ENCODE peak calls at places on chromosome 2, in four cellular contexts. One of them, this sample, is unnamed.

GRCh38 chr2:239366740-239367139 is 34.1 kb downstream of the HDAC4 start:
- DNase-seq in CD8-positive, alpha-beta T cell: no peak
- DNase-seq in suprapubic skin: no peak
- DNase-seq in HepG2: no peak
- DNase-seq in this sample: no peak

GRCh38 chr2:201977651-201978050 is 56.0 kb upstream of the FZD7 start:
- DNase-seq in CD8-positive, alpha-beta T cell: no peak
- DNase-seq in suprapubic skin: no peak
- DNase-seq in HepG2: no peak
- DNase-seq in this sample: no peak

GRCh38 chr2:56626927-56627326 is 443.1 kb downstream of the CCDC85A start:
- DNase-seq in CD8-positive, alpha-beta T cell: no peak
- DNase-seq in suprapubic skin: no peak
- DNase-seq in HepG2: no peak
- DNase-seq in this sample: no peak

GRCh38 chr2:86704482-86704971 is 15.6 kb upstream of the RMND5A start:
- DNase-seq in CD8-positive, alpha-beta T cell: no peak
- DNase-seq in suprapubic skin: no peak
- DNase-seq in HepG2: peak; percentile 70
- DNase-seq in this sample: no peak

GRCh38 chr2:19623488-19623887 is 265.1 kb upstream of the OSR1 start:
- DNase-seq in CD8-positive, alpha-beta T cell: no peak
- DNase-seq in suprapubic skin: no peak
- DNase-seq in HepG2: no peak
- DNase-seq in this sample: no peak

GRCh38 chr2:168439536-168439935 is 16.5 kb upstream of the CERS6 start:
- DNase-seq in CD8-positive, alpha-beta T cell: no peak
- DNase-seq in suprapubic skin: no peak
- DNase-seq in HepG2: no peak
- DNase-seq in this sample: no peak

GRCh38 chr2:239035997-239036731 is 188.3 kb downstream of the TWIST2 start:
- DNase-seq in CD8-positive, alpha-beta T cell: no peak
- DNase-seq in suprapubic skin: no peak
- DNase-seq in HepG2: no peak
- DNase-seq in this sample: peak; percentile 48

GRCh38 chr2:108323619-108324018 is 34.9 kb downstream of the SULT1C2 start:
- DNase-seq in CD8-positive, alpha-beta T cell: no peak
- DNase-seq in suprapubic skin: no peak
- DNase-seq in HepG2: no peak
- DNase-seq in this sample: no peak

GRCh38 chr2:85796549-85797262 is 42.9 kb downstream of the ATOH8 start:
- DNase-seq in CD8-positive, alpha-beta T cell: no peak
- DNase-seq in suprapubic skin: peak; percentile 73
- DNase-seq in HepG2: no peak
- DNase-seq in this sample: peak; percentile 88

GRCh38 chr2:19711470-19712372 is 190.1 kb downstream of the TTC32 start:
- DNase-seq in CD8-positive, alpha-beta T cell: no peak
- DNase-seq in suprapubic skin: no peak
- DNase-seq in HepG2: peak; percentile 46
- DNase-seq in this sample: peak; percentile 58

GRCh38 chr2:127884436-127884835 is 1.3 kb downstream of the AMMECR1L start:
- DNase-seq in CD8-positive, alpha-beta T cell: no peak
- DNase-seq in suprapubic skin: no peak
- DNase-seq in HepG2: no peak
- DNase-seq in this sample: no peak

GRCh38 chr2:199468561-199469513 is 11.1 kb upstream of the SATB2 start:
- DNase-seq in CD8-positive, alpha-beta T cell: no peak
- DNase-seq in suprapubic skin: peak; percentile 80
- DNase-seq in HepG2: no peak
- DNase-seq in this sample: no peak

GRCh38 chr2:164816046-164816445 is 25.6 kb downstream of the COBLL1 start:
- DNase-seq in CD8-positive, alpha-beta T cell: no peak
- DNase-seq in suprapubic skin: no peak
- DNase-seq in HepG2: no peak
- DNase-seq in this sample: no peak

GRCh38 chr2:46122318-46122970 is 174.8 kb upstream of the EPAS1 start:
- DNase-seq in CD8-positive, alpha-beta T cell: no peak
- DNase-seq in suprapubic skin: no peak
- DNase-seq in HepG2: no peak
- DNase-seq in this sample: no peak

GRCh38 chr2:69437751-69438154 is 518 bp upstream of the NFU1 start:
- DNase-seq in CD8-positive, alpha-beta T cell: no peak
- DNase-seq in suprapubic skin: no peak
- DNase-seq in HepG2: no peak
- DNase-seq in this sample: no peak

GRCh38 chr2:15670469-15670868 is 78.8 kb downstream of the DDX1 start:
- DNase-seq in CD8-positive, alpha-beta T cell: no peak
- DNase-seq in suprapubic skin: no peak
- DNase-seq in HepG2: no peak
- DNase-seq in this sample: no peak

GRCh38 chr2:117855886-117856285 is 41.4 kb downstream of the DDX18 start:
- DNase-seq in CD8-positive, alpha-beta T cell: no peak
- DNase-seq in suprapubic skin: no peak
- DNase-seq in HepG2: no peak
- DNase-seq in this sample: no peak

DNA sequence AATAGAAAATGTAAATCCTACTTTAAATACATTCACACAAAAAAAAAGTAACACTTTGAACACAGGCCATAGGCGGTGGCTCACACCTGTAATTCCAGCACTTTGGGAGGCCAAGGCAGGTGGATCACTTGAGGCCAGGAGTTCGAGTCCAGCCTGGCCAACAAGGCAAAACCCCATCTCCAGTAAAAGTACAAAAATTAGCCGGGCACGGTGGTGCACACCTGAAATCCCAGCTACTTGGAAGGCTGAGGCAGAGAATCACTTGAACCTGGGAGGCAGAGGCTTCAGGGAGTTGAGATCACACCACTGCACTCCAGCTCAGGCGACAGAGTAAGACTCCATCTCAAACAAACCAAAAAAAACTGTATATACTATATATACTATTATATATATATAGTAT is 303.6 kb downstream of the BCL11A start:
- DNase-seq in CD8-positive, alpha-beta T cell: no peak
- DNase-seq in suprapubic skin: no peak
- DNase-seq in HepG2: no peak
- DNase-seq in this sample: no peak
- H3K27ac ChIP-seq in CD8-positive, alpha-beta T cell: no peak overlapping the region
- H3K27ac ChIP-seq in suprapubic skin: no peak overlapping the region
- H3K27ac ChIP-seq in HepG2: no peak overlapping the region
- H3K27ac ChIP-seq in this sample: no peak overlapping the region

GRCh38 chr2:241637233-241638062 is at the start of gene ATG4B:
- DNase-seq in CD8-positive, alpha-beta T cell: peak; percentile 69
- DNase-seq in suprapubic skin: peak; percentile 90
- DNase-seq in HepG2: peak; percentile 76
- DNase-seq in this sample: peak; percentile 95

GRCh38 chr2:241636182-241636982 is 576 bp downstream of the THAP4 start:
- DNase-seq in CD8-positive, alpha-beta T cell: peak; percentile 9
- DNase-seq in suprapubic skin: peak; percentile 80
- DNase-seq in HepG2: peak; percentile 49
- DNase-seq in this sample: peak; percentile 75

GRCh38 chr2:241635756-241636155 is 1.2 kb downstream of the THAP4 start:
- DNase-seq in CD8-positive, alpha-beta T cell: no peak
- DNase-seq in suprapubic skin: no peak
- DNase-seq in HepG2: peak; percentile 28
- DNase-seq in this sample: no peak

GRCh38 chr2:241638063-241638660 is 669 bp downstream of the ATG4B start:
- DNase-seq in CD8-positive, alpha-beta T cell: no peak
- DNase-seq in suprapubic skin: no peak
- DNase-seq in HepG2: no peak
- DNase-seq in this sample: no peak

GRCh38 chr2:241636983-241637232 is at the start of gene THAP4:
- DNase-seq in CD8-positive, alpha-beta T cell: peak; percentile 37
- DNase-seq in suprapubic skin: peak; percentile 79
- DNase-seq in HepG2: no peak
- DNase-seq in this sample: peak; percentile 78
- H3K4me1 ChIP-seq in CD8-positive, alpha-beta T cell: peaks cover 37% of the 10 kb centered on the region
- H3K4me1 ChIP-seq in suprapubic skin: peaks cover 56% of the 10 kb centered on the region
- H3K4me1 ChIP-seq in HepG2: peaks cover 52% of the 10 kb centered on the region
- H3K4me1 ChIP-seq in this sample: peaks cover 2% of the 10 kb centered on the region

DNA sequence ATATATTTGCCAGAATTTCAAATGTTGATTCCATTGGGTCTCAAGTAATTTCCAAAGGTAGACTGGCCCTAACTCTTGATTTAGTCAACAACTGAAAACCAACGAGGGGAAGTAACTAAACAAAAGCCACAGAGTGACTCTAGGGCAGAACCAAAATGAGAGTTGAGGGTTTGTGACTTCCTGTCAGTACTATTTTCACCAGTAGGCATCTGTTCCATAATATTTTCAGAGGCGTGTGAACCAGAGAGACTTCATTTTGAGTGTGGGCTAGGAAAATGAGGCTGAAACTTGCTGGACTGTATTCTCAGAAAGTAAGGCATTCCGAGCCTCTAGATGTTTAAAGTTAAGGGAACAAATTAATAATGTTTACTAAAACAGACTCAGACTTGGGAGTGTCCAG is 70.6 kb downstream of the GDF7 start:
- DNase-seq in CD8-positive, alpha-beta T cell: no peak
- DNase-seq in suprapubic skin: no peak
- DNase-seq in HepG2: no peak
- DNase-seq in this sample: no peak
- H3K4me3 ChIP-seq in CD8-positive, alpha-beta T cell: no peak overlapping the region
- H3K4me3 ChIP-seq in suprapubic skin: no peak overlapping the region
- H3K4me3 ChIP-seq in HepG2: no peak overlapping the region
- H3K4me3 ChIP-seq in this sample: no peak overlapping the region

GRCh38 chr2:157433335-157433890 is 10.5 kb downstream of the CYTIP start:
- DNase-seq in CD8-positive, alpha-beta T cell: no peak
- DNase-seq in suprapubic skin: no peak
- DNase-seq in HepG2: no peak
- DNase-seq in this sample: no peak
- H3K27ac ChIP-seq in CD8-positive, alpha-beta T cell: peak overlapping the region; percentile 44
- H3K27ac ChIP-seq in suprapubic skin: no peak overlapping the region
- H3K27ac ChIP-seq in HepG2: no peak overlapping the region
- H3K27ac ChIP-seq in this sample: no peak overlapping the region

GRCh38 chr2:143950675-143951074 is 569.2 kb downstream of the ZEB2 start:
- DNase-seq in CD8-positive, alpha-beta T cell: no peak
- DNase-seq in suprapubic skin: no peak
- DNase-seq in HepG2: no peak
- DNase-seq in this sample: no peak

GRCh38 chr2:143953386-143953785 is 566.5 kb downstream of the ZEB2 start:
- DNase-seq in CD8-positive, alpha-beta T cell: no peak
- DNase-seq in suprapubic skin: no peak
- DNase-seq in HepG2: no peak
- DNase-seq in this sample: no peak

GRCh38 chr2:143946436-143947385 is 573.2 kb downstream of the ZEB2 start:
- DNase-seq in CD8-positive, alpha-beta T cell: no peak
- DNase-seq in suprapubic skin: no peak
- DNase-seq in HepG2: no peak
- DNase-seq in this sample: no peak

GRCh38 chr2:143948710-143949109 is 571.2 kb downstream of the ZEB2 start:
- DNase-seq in CD8-positive, alpha-beta T cell: no peak
- DNase-seq in suprapubic skin: no peak
- DNase-seq in HepG2: no peak
- DNase-seq in this sample: no peak

GRCh38 chr2:143949121-143949848 is 570.6 kb downstream of the ZEB2 start:
- DNase-seq in CD8-positive, alpha-beta T cell: no peak
- DNase-seq in suprapubic skin: no peak
- DNase-seq in HepG2: no peak
- DNase-seq in this sample: no peak
- H3K4me1 ChIP-seq in CD8-positive, alpha-beta T cell: no peaks in the 10 kb centered on the region
- H3K4me1 ChIP-seq in suprapubic skin: no peaks in the 10 kb centered on the region
- H3K4me1 ChIP-seq in HepG2: no peaks in the 10 kb centered on the region
- H3K4me1 ChIP-seq in this sample: no peaks in the 10 kb centered on the region

GRCh38 chr2:231926761-231927565 is 767 bp upstream of the NPPC start:
- DNase-seq in CD8-positive, alpha-beta T cell: no peak
- DNase-seq in suprapubic skin: peak; percentile 77
- DNase-seq in HepG2: no peak
- DNase-seq in this sample: no peak
- H3K4me3 ChIP-seq in CD8-positive, alpha-beta T cell: peak overlapping the region; percentile 66
- H3K4me3 ChIP-seq in suprapubic skin: peak overlapping the region; percentile 51
- H3K4me3 ChIP-seq in HepG2: peak overlapping the region; percentile 58
- H3K4me3 ChIP-seq in this sample: no peak overlapping the region

GRCh38 chr2:166413255-166413654 is 37.5 kb upstream of the SCN9A start:
- DNase-seq in CD8-positive, alpha-beta T cell: no peak
- DNase-seq in suprapubic skin: no peak
- DNase-seq in HepG2: no peak
- DNase-seq in this sample: no peak
- H3K27ac ChIP-seq in CD8-positive, alpha-beta T cell: no peak overlapping the region
- H3K27ac ChIP-seq in suprapubic skin: no peak overlapping the region
- H3K27ac ChIP-seq in HepG2: no peak overlapping the region
- H3K27ac ChIP-seq in this sample: no peak overlapping the region

DNA sequence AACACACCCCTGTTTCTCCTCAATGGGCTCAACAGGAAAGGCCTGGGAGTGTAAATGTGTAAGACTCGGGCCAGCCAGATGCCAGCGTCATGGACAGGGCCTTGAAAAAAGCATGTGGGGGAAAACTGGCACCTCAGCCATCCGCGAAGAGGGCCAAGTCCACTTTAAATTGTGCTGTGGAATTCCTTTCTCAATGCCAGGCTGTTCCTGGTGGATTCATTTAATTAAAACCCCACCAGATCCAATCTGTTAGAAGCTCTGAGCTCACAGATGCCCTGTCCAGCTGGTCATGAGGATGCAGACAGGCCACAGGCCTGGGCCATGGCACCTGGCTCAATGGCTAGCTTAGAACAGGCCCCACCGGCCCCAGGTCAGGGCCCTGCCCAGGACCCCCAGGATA is 24.8 kb downstream of the KCNK3 start:
- DNase-seq in CD8-positive, alpha-beta T cell: no peak
- DNase-seq in suprapubic skin: no peak
- DNase-seq in HepG2: no peak
- DNase-seq in this sample: peak; percentile 37
- H3K4me1 ChIP-seq in CD8-positive, alpha-beta T cell: no peaks in the 10 kb centered on the region
- H3K4me1 ChIP-seq in suprapubic skin: peaks cover 11% of the 10 kb centered on the region
- H3K4me1 ChIP-seq in HepG2: peaks cover 26% of the 10 kb centered on the region
- H3K4me1 ChIP-seq in this sample: peaks cover 30% of the 10 kb centered on the region

GRCh38 chr2:44168684-44169154 is at the start of gene PPM1B:
- DNase-seq in CD8-positive, alpha-beta T cell: peak; percentile 99
- DNase-seq in suprapubic skin: peak; percentile 100
- DNase-seq in HepG2: no peak
- DNase-seq in this sample: peak; percentile 100

GRCh38 chr2:44169155-44169898 is 652 bp downstream of the PPM1B start:
- DNase-seq in CD8-positive, alpha-beta T cell: peak; percentile 20
- DNase-seq in suprapubic skin: no peak
- DNase-seq in HepG2: peak; percentile 24
- DNase-seq in this sample: peak; percentile 34

GRCh38 chr2:44171018-44171417 is 2.3 kb downstream of the PPM1B start:
- DNase-seq in CD8-positive, alpha-beta T cell: no peak
- DNase-seq in suprapubic skin: no peak
- DNase-seq in HepG2: peak; percentile 26
- DNase-seq in this sample: no peak

GRCh38 chr2:44172576-44172975 is 3.9 kb downstream of the PPM1B start:
- DNase-seq in CD8-positive, alpha-beta T cell: no peak
- DNase-seq in suprapubic skin: no peak
- DNase-seq in HepG2: no peak
- DNase-seq in this sample: no peak

DNA sequence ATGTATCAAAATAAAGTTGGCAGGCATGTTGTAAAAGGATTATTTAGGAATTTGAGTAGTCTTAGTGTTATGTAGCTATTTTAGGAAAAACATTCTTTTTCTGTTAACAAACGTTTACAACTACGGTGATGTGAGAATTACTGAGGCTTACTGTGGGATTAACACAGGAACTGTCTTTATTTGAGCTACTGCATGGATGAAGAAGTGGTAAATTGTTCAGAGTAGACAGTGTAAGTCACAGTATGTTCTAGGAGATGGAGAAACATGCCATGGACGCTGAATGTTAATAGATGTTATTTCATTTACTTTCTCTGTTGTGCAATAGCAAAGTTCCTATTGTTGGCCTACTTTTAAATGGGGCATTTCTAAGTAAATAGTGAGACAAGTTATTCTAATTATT is 1.7 kb downstream of the PPM1B start:
- DNase-seq in CD8-positive, alpha-beta T cell: no peak
- DNase-seq in suprapubic skin: no peak
- DNase-seq in HepG2: peak; percentile 20
- DNase-seq in this sample: no peak
- H3K4me3 ChIP-seq in CD8-positive, alpha-beta T cell: peak overlapping the region; percentile 85
- H3K4me3 ChIP-seq in suprapubic skin: peak overlapping the region; percentile 95
- H3K4me3 ChIP-seq in HepG2: peak overlapping the region; percentile 98
- H3K4me3 ChIP-seq in this sample: peak overlapping the region; percentile 92